ENCODE peak calls at places on chromosomes 7 and 10, in nine cellular contexts. C is dorsolateral prefrontal cortex; W is CD4-positive, alpha-beta memory T cell; O is SJSA1; T is transverse colon; R is sigmoid colon; U is GM23248; J is GM12878; V is H9. Y is an unnamed sample. For H3K27me3, the result is how much of the 10 kb centered on the place peaks cover.

GRCh38 chr10:116893686-116894037 is 44.4 kb downstream of the ENO4 start:
- DNase-seq in C (no peak), W (no peak), O (no peak), T (no peak), R (no peak), U (no peak), J (no peak), V (no peak), Y (no peak)

GRCh38 chr10:119449760-119450461 is 92.6 kb downstream of the RGS10 start:
- DNase-seq in C (no peak), W (no peak), O (peak), T (no peak), R (peak), U (peak), J (no peak), V (no peak), Y (no peak)

GRCh38 chr10:8913720-8914119 is 859.2 kb downstream of the GATA3 start:
- DNase-seq in C (no peak), W (no peak), O (no peak), T (no peak), R (no peak), U (no peak), J (no peak), V (no peak), Y (no peak)

GRCh38 chr7:318476-319266 is 28.7 kb downstream of the FOXL3 start:
- DNase-seq in C (no peak), W (no peak), O (no peak), T (peak), R (no peak), U (no peak), J (no peak), V (no peak), Y (no peak)

GRCh38 chr7:106110238-106110560 is 1.9 kb downstream of the SYPL1 start:
- DNase-seq in C (no peak), W (no peak), O (no peak), T (no peak), R (no peak), U (peak), J (no peak), V (no peak), Y (no peak)

GRCh38 chr7:197413-198335 is 5.3 kb downstream of the FAM20C start:
- DNase-seq in C (no peak), W (no peak), O (no peak), T (no peak), R (no peak), U (no peak), J (no peak), V (no peak), Y (no peak)

GRCh38 chr10:25493122-25493893 is 318.5 kb downstream of the GPR158 start:
- DNase-seq in C (no peak), W (no peak), O (peak), T (no peak), R (no peak), U (peak), J (no peak), V (peak), Y (peak)

GRCh38 chr10:87092861-87093460 is 1.7 kb downstream of the GLUD1 start:
- DNase-seq in C (no peak), W (peak), O (no peak), T (peak), R (no peak), U (peak), J (peak), V (peak), Y (peak)

GRCh38 chr10:113073549-113074189 is 123.6 kb downstream of the TCF7L2 start:
- DNase-seq in C (no peak), W (no peak), O (peak), T (peak), R (peak), U (peak), J (no peak), V (peak), Y (peak)

GRCh38 chr7:43199333-43199732 is 86.9 kb downstream of the HECW1 start:
- DNase-seq in C (no peak), W (no peak), O (no peak), T (no peak), R (no peak), U (peak), J (no peak), V (no peak), Y (no peak)

GRCh38 chr10:124632566-124632965 is 111.6 kb downstream of the FAM53B start:
- DNase-seq in C (no peak), W (no peak), O (no peak), T (no peak), R (no peak), U (no peak), J (no peak), V (no peak), Y (no peak)

GRCh38 chr10:132868995-132869394 is 73.4 kb downstream of the CFAP46 start:
- DNase-seq in C (peak), W (no peak), O (no peak), T (peak), R (peak), U (no peak), J (no peak), V (peak), Y (no peak)

GRCh38 chr7:50314778-50315177 is 10.3 kb downstream of the IKZF1 start:
- DNase-seq in C (no peak), W (no peak), O (no peak), T (no peak), R (no peak), U (no peak), J (no peak), V (no peak), Y (peak)

GRCh38 chr10:32413513-32413912 is 32.4 kb upstream of the CCDC7 start:
- DNase-seq in C (no peak), W (peak), O (peak), T (no peak), R (no peak), U (peak), J (no peak), V (no peak), Y (no peak)

GRCh38 chr10:30813872-30814471 is 184.4 kb upstream of the LYZL2 start:
- DNase-seq in C (no peak), W (no peak), O (peak), T (no peak), R (peak), U (peak), J (no peak), V (no peak), Y (no peak)

GRCh38 chr7:37342665-37343471 is 105.8 kb downstream of the ELMO1 start:
- DNase-seq in C (no peak), W (peak), O (no peak), T (peak), R (no peak), U (no peak), J (peak), V (no peak), Y (no peak)

GRCh38 chr7:20200361-20200760 is 16.8 kb downstream of the MACC1 start:
- DNase-seq in C (no peak), W (no peak), O (no peak), T (no peak), R (no peak), U (no peak), J (no peak), V (no peak), Y (no peak)

GRCh38 chr10:102342462-102342861 is 53.0 kb upstream of the NFKB2 start:
- DNase-seq in C (no peak), W (no peak), O (no peak), T (no peak), R (no peak), U (no peak), J (no peak), V (peak), Y (peak)

GRCh38 chr10:61271127-61271780 is 181.9 kb downstream of the TMEM26 start:
- DNase-seq in C (no peak), W (no peak), O (no peak), T (no peak), R (no peak), U (peak), J (no peak), V (no peak), Y (peak)

GRCh38 chr7:140726304-140726703 is 29.8 kb downstream of the NDUFB2 start:
- DNase-seq in C (no peak), W (no peak), O (no peak), T (no peak), R (no peak), U (peak), J (no peak), V (no peak), Y (peak)

GRCh38 chr10:2909921-2910320 is 157.4 kb upstream of the PFKP start:
- DNase-seq in C (no peak), W (no peak), O (no peak), T (no peak), R (no peak), U (no peak), J (no peak), V (no peak), Y (no peak)

GRCh38 chr10:93199221-93199681 is 125.6 kb downstream of the CYP26A1 start:
- DNase-seq in C (no peak), W (no peak), O (peak), T (peak), R (peak), U (peak), J (no peak), V (no peak), Y (no peak)

GRCh38 chr7:100563100-100563564 is 10.6 kb downstream of the SAP25 start:
- DNase-seq in C (no peak), W (no peak), O (no peak), T (no peak), R (no peak), U (no peak), J (no peak), V (no peak), Y (no peak)

GRCh38 chr10:93501650-93502049 is 5.2 kb downstream of the CEP55 start:
- DNase-seq in C (no peak), W (no peak), O (no peak), T (no peak), R (no peak), U (peak), J (no peak), V (no peak), Y (no peak)

GRCh38 chr10:132464256-132465192 is 67.5 kb downstream of the PWWP2B start:
- DNase-seq in C (no peak), W (no peak), O (no peak), T (peak), R (peak), U (peak), J (no peak), V (no peak), Y (no peak)

GRCh38 chr10:76651148-76651547 is 986.5 kb downstream of the KCNMA1 start:
- DNase-seq in C (no peak), W (no peak), O (no peak), T (no peak), R (no peak), U (no peak), J (no peak), V (no peak), Y (no peak)

GRCh38 chr10:944034-944831 is 12.7 kb upstream of the LARP4B start:
- DNase-seq in C (peak), W (no peak), O (no peak), T (peak), R (peak), U (peak), J (no peak), V (no peak), Y (no peak)

GRCh38 chr10:18134921-18135320 is 5.3 kb upstream of the CACNB2 start:
- DNase-seq in C (no peak), W (no peak), O (no peak), T (no peak), R (no peak), U (no peak), J (no peak), V (no peak), Y (no peak)

GRCh38 chr10:68474021-68474420 is 2.2 kb upstream of the DNA2 start:
- DNase-seq in C (no peak), W (no peak), O (no peak), T (no peak), R (no peak), U (peak), J (no peak), V (no peak), Y (no peak)

GRCh38 chr10:11936389-11937152 is 106.0 kb downstream of the UPF2 start:
- DNase-seq in C (no peak), W (no peak), O (no peak), T (peak), R (no peak), U (no peak), J (no peak), V (peak), Y (peak)

GRCh38 chr10:79316671-79317431 is 30.4 kb upstream of the PPIF start:
- DNase-seq in C (peak), W (no peak), O (no peak), T (no peak), R (no peak), U (peak), J (peak), V (no peak), Y (peak)

GRCh38 chr10:15444105-15445021 is 73.3 kb upstream of the FAM171A1 start:
- DNase-seq in C (no peak), W (no peak), O (no peak), T (no peak), R (no peak), U (no peak), J (no peak), V (no peak), Y (no peak)

GRCh38 chr7:102426268-102427031 is 6.9 kb upstream of the ORAI2 start:
- DNase-seq in C (no peak), W (peak), O (no peak), T (peak), R (no peak), U (no peak), J (peak), V (no peak), Y (no peak)

GRCh38 chr10:60732240-60733188 is 45.8 kb upstream of the CDK1 start:
- DNase-seq in C (peak), W (peak), O (no peak), T (peak), R (peak), U (peak), J (no peak), V (peak), Y (peak)

GRCh38 chr10:37871143-37871542 is 13.7 kb upstream of the ZNF248 start:
- DNase-seq in C (no peak), W (no peak), O (no peak), T (no peak), R (no peak), U (no peak), J (no peak), V (no peak), Y (no peak)

GRCh38 chr10:28179490-28180099 is 123.3 kb downstream of the MPP7 start:
- DNase-seq in C (no peak), W (peak), O (no peak), T (no peak), R (no peak), U (peak), J (no peak), V (no peak), Y (peak)

GRCh38 chr10:118531105-118531851 is 64.2 kb downstream of the PRLHR start:
- DNase-seq in C (no peak), W (no peak), O (no peak), T (no peak), R (no peak), U (peak), J (no peak), V (no peak), Y (no peak)

GRCh38 chr10:123509338-123509737 is 156.8 kb upstream of the GPR26 start:
- DNase-seq in C (no peak), W (no peak), O (no peak), T (no peak), R (no peak), U (no peak), J (no peak), V (no peak), Y (no peak)
- H3K27me3 ChIP-seq in C (under half), W (under half), O (under half), T (under half), R (under half), U (under half), J (under half), V (under half), Y (under half)

GRCh38 chr10:88442681-88443080 is 140.4 kb downstream of the RNLS start:
- DNase-seq in C (no peak), W (no peak), O (no peak), T (no peak), R (no peak), U (no peak), J (no peak), V (no peak), Y (no peak)
- H3K27me3 ChIP-seq in C (under half), W (under half), O (under half), T (under half), R (under half), U (under half), J (under half), V (under half), Y (under half)

GRCh38 chr10:100819424-100819823 is 74.0 kb downstream of the PAX2 start:
- DNase-seq in C (no peak), W (no peak), O (no peak), T (no peak), R (no peak), U (no peak), J (no peak), V (no peak), Y (no peak)

GRCh38 chr10:100814751-100815474 is 69.5 kb downstream of the PAX2 start:
- DNase-seq in C (no peak), W (no peak), O (no peak), T (no peak), R (no peak), U (no peak), J (no peak), V (no peak), Y (no peak)

GRCh38 chr10:100812978-100813377 is 67.6 kb downstream of the PAX2 start:
- DNase-seq in C (no peak), W (no peak), O (no peak), T (no peak), R (no peak), U (no peak), J (no peak), V (no peak), Y (no peak)

GRCh38 chr10:100816671-100817070 is 71.3 kb downstream of the PAX2 start:
- DNase-seq in C (no peak), W (no peak), O (no peak), T (no peak), R (no peak), U (no peak), J (no peak), V (no peak), Y (no peak)

GRCh38 chr10:100817268-100817839 is 72.0 kb downstream of the PAX2 start:
- DNase-seq in C (no peak), W (no peak), O (no peak), T (no peak), R (peak), U (no peak), J (no peak), V (peak), Y (peak)
- H3K27me3 ChIP-seq in C (under half), W (under half), O (half or more), T (half or more), R (under half), U (half or more), J (under half), V (under half), Y (under half)

DNA sequence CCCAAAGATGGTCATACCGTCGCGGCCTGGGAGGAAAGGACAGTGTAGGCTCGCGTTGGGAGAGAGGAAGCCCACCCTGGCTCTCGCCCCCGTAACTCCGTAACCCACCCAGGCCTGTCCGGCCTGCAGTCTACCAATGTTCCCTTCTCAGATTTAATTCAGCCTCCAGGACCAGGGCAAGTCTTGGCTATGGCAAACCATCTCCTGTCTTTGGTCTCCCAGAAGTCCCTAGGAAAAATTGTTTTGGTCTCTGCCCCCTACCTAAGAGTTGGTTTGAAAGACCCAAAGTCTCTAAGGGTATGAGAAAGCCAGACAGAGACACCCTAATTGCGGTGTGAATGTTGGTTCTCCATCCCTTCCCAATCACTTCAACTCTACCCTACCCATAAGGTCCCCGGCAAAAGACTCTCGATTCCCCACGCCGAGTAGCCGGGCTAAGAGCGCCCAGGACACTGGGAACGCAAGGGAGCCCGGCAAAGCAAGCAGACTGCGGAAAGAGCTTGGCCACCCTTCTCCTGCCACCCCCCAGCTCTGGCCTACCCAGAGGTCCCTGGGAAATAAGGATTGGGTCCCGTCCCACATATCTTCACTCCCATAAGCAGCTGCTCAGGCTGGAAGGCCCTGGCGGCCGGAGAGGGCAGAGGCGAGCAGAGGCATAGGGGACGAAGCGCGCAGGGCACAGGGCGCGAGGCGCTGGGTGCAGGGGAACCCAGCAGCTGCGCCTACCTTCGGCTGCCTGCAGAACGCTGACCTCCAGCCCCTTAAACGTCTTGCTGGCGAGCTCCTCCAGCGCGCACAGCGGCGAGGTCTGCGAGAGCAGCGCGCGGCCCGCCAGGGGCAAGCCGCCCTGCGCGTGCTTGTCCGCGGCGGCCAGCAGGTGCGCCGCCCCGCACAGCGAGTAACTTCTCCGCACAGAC is 1.2 kb downstream of the LBX1 start:
- DNase-seq in C (no peak), W (no peak), O (no peak), T (no peak), R (no peak), U (peak), J (no peak), V (peak), Y (peak)
- H3K27me3 ChIP-seq in C (half or more), W (half or more), O (half or more), T (half or more), R (half or more), U (half or more), J (half or more), V (half or more), Y (half or more)

GRCh38 chr7:47508389-47509380 is 73.2 kb downstream of the TNS3 start:
- DNase-seq in C (no peak), W (no peak), O (peak), T (no peak), R (peak), U (no peak), J (no peak), V (no peak), Y (no peak)
- H3K27me3 ChIP-seq in C (under half), W (under half), O (under half), T (under half), R (under half), U (under half), J (under half), V (under half), Y (under half)

DNA sequence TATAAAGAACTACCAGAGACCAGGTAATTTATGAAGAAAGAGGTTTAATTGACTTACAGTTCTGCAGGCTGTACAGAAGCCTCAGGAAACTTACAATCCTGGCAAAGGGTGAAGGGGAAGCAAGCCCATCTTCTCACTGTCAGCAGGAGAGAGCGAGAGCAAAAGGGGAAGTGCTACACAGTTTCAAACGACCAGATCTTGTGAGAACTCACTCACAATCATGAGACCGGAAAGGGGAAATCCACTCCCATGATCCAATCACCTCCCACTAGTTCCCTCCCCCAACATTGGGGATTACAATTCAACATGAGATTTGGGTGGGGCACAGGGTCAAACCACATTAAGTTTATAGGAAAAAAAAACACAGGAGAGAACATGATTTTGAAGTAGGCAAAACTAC is 222.1 kb upstream of the SHH start:
- DNase-seq in C (no peak), W (no peak), O (no peak), T (no peak), R (no peak), U (no peak), J (peak), V (no peak), Y (no peak)
- H3K27me3 ChIP-seq in C (under half), W (under half), O (under half), T (under half), R (under half), U (under half), J (under half), V (under half), Y (under half)

GRCh38 chr10:73824146-73824725 is 12.8 kb upstream of the NDST2 start:
- DNase-seq in C (no peak), W (no peak), O (no peak), T (no peak), R (peak), U (no peak), J (no peak), V (no peak), Y (no peak)
- H3K27me3 ChIP-seq in C (under half), W (under half), O (under half), T (under half), R (under half), U (under half), J (under half), V (under half), Y (under half)

GRCh38 chr7:117193564-117193963 is 129.3 kb downstream of the WNT2 start:
- DNase-seq in C (no peak), W (no peak), O (no peak), T (no peak), R (no peak), U (peak), J (no peak), V (no peak), Y (no peak)
- H3K27me3 ChIP-seq in C (under half), W (under half), O (under half), T (under half), R (under half), U (under half), J (under half), V (under half), Y (under half)

DNA sequence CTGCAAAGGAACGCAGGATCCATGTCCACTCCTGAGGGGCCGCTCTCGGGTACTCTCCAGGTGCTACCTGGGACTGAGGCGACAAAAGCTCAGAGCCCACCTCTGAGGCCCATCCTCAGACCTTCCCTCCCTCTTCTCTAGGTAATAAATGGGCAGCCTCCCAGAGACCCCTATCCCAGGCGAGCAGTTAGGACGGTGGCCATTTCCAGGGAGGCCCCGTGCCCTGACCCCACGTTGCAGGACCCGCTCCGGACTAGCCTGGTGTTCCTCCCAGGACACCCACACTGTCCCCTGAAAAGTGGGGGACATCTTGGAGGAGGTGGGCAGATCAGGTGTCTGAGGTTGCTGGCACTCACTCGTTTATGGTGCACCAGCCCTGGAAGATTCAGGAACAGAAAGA is 44.3 kb downstream of the PRKAG2 start:
- DNase-seq in C (no peak), W (no peak), O (no peak), T (no peak), R (no peak), U (no peak), J (no peak), V (no peak), Y (no peak)
- H3K27me3 ChIP-seq in C (under half), W (under half), O (under half), T (under half), R (under half), U (under half), J (under half), V (under half), Y (under half)

Y was measured in H7.